ENCODE peak calls at places on chromosomes 6 and 20, in six cellular contexts. K, D, R, G, P and M are unnamed samples.

GRCh38 chr6:150072201-150072600 is 3.3 kb upstream of the ULBP3 start:
- DNase-seq in K (no peak), D (peak), R (no peak), G (no peak), P (no peak), M (peak)

GRCh38 chr6:147211831-147212230 is 7.6 kb downstream of the STXBP5 start:
- DNase-seq in K (no peak), D (no peak), R (no peak), G (no peak), P (no peak), M (no peak)

GRCh38 chr20:44442298-44443070 is 33.2 kb upstream of the TTPAL start:
- DNase-seq in K (no peak), D (no peak), R (no peak), G (no peak), P (no peak), M (no peak)

GRCh38 chr20:51402201-51402600 is 140.3 kb downstream of the NFATC2 start:
- DNase-seq in K (no peak), D (no peak), R (no peak), G (peak), P (no peak), M (no peak)

GRCh38 chr20:37202267-37202943 is 23.1 kb upstream of the MROH8 start:
- DNase-seq in K (no peak), D (peak), R (no peak), G (no peak), P (no peak), M (no peak)

GRCh38 chr6:156164701-156165454 is 612.3 kb upstream of the ARID1B start:
- DNase-seq in K (no peak), D (no peak), R (no peak), G (no peak), P (no peak), M (no peak)

GRCh38 chr20:33685328-33686007 is 717 bp downstream of the E2F1 start:
- DNase-seq in K (peak), D (peak), R (no peak), G (no peak), P (no peak), M (no peak)

GRCh38 chr20:19288061-19288460 is 75.6 kb downstream of the SLC24A3 start:
- DNase-seq in K (no peak), D (no peak), R (no peak), G (no peak), P (no peak), M (no peak)

GRCh38 chr20:9926476-9926875 is 87.6 kb upstream of the PAK5 start:
- DNase-seq in K (no peak), D (no peak), R (no peak), G (no peak), P (no peak), M (no peak)

GRCh38 chr6:138486249-138487121 is 12.8 kb downstream of the NHSL1 start:
- DNase-seq in K (no peak), D (no peak), R (no peak), G (no peak), P (no peak), M (no peak)

GRCh38 chr6:15301179-15302006 is 55.5 kb downstream of the JARID2 start:
- DNase-seq in K (peak), D (no peak), R (no peak), G (no peak), P (no peak), M (no peak)

GRCh38 chr6:151690768-151691562 is 116.5 kb upstream of the ESR1 start:
- DNase-seq in K (peak), D (no peak), R (no peak), G (no peak), P (no peak), M (no peak)

GRCh38 chr20:50673146-50673830 is 18.1 kb downstream of the RIPOR3 start:
- DNase-seq in K (no peak), D (peak), R (peak), G (no peak), P (no peak), M (no peak)

GRCh38 chr6:154721460-154721859 is 11.8 kb upstream of the SCAF8 start:
- DNase-seq in K (no peak), D (peak), R (no peak), G (no peak), P (no peak), M (no peak)

GRCh38 chr6:133166706-133167105 is 74.5 kb upstream of the EYA4 start:
- DNase-seq in K (no peak), D (no peak), R (no peak), G (no peak), P (no peak), M (no peak)

GRCh38 chr6:45930419-45931059 is 85.1 kb downstream of the CLIC5 start:
- DNase-seq in K (peak), D (peak), R (no peak), G (peak), P (peak), M (peak)

GRCh38 chr6:63565727-63566625 is 6.3 kb upstream of the LOC128125822 start:
- DNase-seq in K (no peak), D (peak), R (no peak), G (no peak), P (no peak), M (no peak)

GRCh38 chr6:166277892-166278578 is 30.2 kb downstream of the PRR18 start:
- DNase-seq in K (no peak), D (no peak), R (no peak), G (no peak), P (no peak), M (no peak)

GRCh38 chr6:30207619-30208295 is 5.4 kb downstream of the TRIM26 start:
- DNase-seq in K (no peak), D (no peak), R (no peak), G (no peak), P (no peak), M (no peak)

GRCh38 chr6:111113731-111114438 is 26.6 kb downstream of the SLC16A10 start:
- DNase-seq in K (no peak), D (no peak), R (peak), G (no peak), P (no peak), M (peak)

GRCh38 chr6:113344969-113345368 is 512.2 kb upstream of the MARCKS start:
- DNase-seq in K (no peak), D (no peak), R (no peak), G (no peak), P (no peak), M (no peak)

GRCh38 chr6:25218346-25218745 is 60.8 kb upstream of the CARMIL1 start:
- DNase-seq in K (no peak), D (no peak), R (no peak), G (no peak), P (no peak), M (no peak)

GRCh38 chr20:2930538-2930937 is 57.3 kb downstream of the PTPRA start:
- DNase-seq in K (no peak), D (no peak), R (no peak), G (no peak), P (no peak), M (no peak)

GRCh38 chr6:100194535-100194934 is 200.5 kb upstream of the MCHR2 start:
- DNase-seq in K (no peak), D (no peak), R (no peak), G (no peak), P (no peak), M (no peak)

GRCh38 chr6:170074907-170075306 is 216.0 kb downstream of the DLL1 start:
- DNase-seq in K (no peak), D (no peak), R (no peak), G (no peak), P (no peak), M (no peak)

GRCh38 chr20:62566266-62566665 is 76.0 kb upstream of the SLCO4A1 start:
- DNase-seq in K (no peak), D (no peak), R (no peak), G (no peak), P (no peak), M (no peak)

GRCh38 chr6:79391511-79391910 is 145.7 kb downstream of the LCA5 start:
- DNase-seq in K (no peak), D (no peak), R (no peak), G (no peak), P (no peak), M (no peak)

GRCh38 chr20:5696011-5696559 is 54.1 kb upstream of the SHLD1 start:
- DNase-seq in K (no peak), D (no peak), R (no peak), G (no peak), P (no peak), M (peak)

GRCh38 chr6:167244991-167245390 is 46.1 kb upstream of the UNC93A start:
- DNase-seq in K (no peak), D (no peak), R (no peak), G (no peak), P (no peak), M (no peak)

GRCh38 chr20:18004389-18005031 is 35.7 kb downstream of the MGME1 start:
- DNase-seq in K (no peak), D (no peak), R (no peak), G (no peak), P (no peak), M (peak)

GRCh38 chr6:17470209-17470952 is 77.0 kb downstream of the CAP2 start:
- DNase-seq in K (no peak), D (no peak), R (no peak), G (no peak), P (no peak), M (no peak)

GRCh38 chr6:14791525-14791924 is 454.3 kb upstream of the JARID2 start:
- DNase-seq in K (no peak), D (no peak), R (no peak), G (no peak), P (no peak), M (no peak)

GRCh38 chr6:29845405-29846006 is 17.9 kb downstream of the HLA-G start:
- DNase-seq in K (no peak), D (peak), R (no peak), G (no peak), P (no peak), M (no peak)

GRCh38 chr6:44512868-44513641 is 125.5 kb downstream of the CDC5L start:
- DNase-seq in K (no peak), D (no peak), R (no peak), G (no peak), P (no peak), M (no peak)

GRCh38 chr20:50854512-50855249 is 59.8 kb downstream of the BCAS4 start:
- DNase-seq in K (no peak), D (no peak), R (no peak), G (no peak), P (no peak), M (no peak)

GRCh38 chr6:25713802-25714201 is 40.7 kb upstream of the SLC17A4 start:
- DNase-seq in K (no peak), D (no peak), R (no peak), G (no peak), P (no peak), M (no peak)